ENCODE peak calls at places on chromosomes 3 and 15, in eight cellular contexts. O is heart left ventricle, U is transverse colon, Q is A549, L is IMR-90, H is Peyer's patch, R is body of pancreas, B is breast epithelium. X is an unnamed sample.

GRCh38 chr3:119207512-119207875 is 33.2 kb downstream of the B4GALT4 start:
- DNase-seq in U (no peak), H (no peak), R (no peak), B (no peak), L (no peak), Q (no peak), O (no peak), X (no peak)

GRCh38 chr3:47890037-47890831 is 87.3 kb downstream of the DHX30 start:
- DNase-seq in Q (no peak), L (no peak), H (no peak), O (no peak), R (no peak), U (no peak), B (no peak), X (no peak)

GRCh38 chr15:98843844-98844243 is 163.7 kb downstream of the PGPEP1L start:
- DNase-seq in B (no peak), H (no peak), O (no peak), U (no peak), R (no peak), Q (peak; percentile 69), L (no peak), X (no peak)

GRCh38 chr15:83275412-83275811 is 9.1 kb downstream of the BNC1 start:
- DNase-seq in R (no peak), O (no peak), Q (peak; percentile 20), U (no peak), B (no peak), H (no peak), L (no peak), X (no peak)

GRCh38 chr3:56424357-56424756 is 43.9 kb downstream of the ERC2 start:
- DNase-seq in U (no peak), H (no peak), L (no peak), B (no peak), O (no peak), Q (no peak), R (no peak), X (no peak)

GRCh38 chr3:193768069-193768391 is 175.0 kb downstream of the OPA1 start:
- DNase-seq in L (peak; percentile 62), Q (no peak), U (no peak), O (no peak), R (no peak), H (no peak), B (no peak), X (no peak)

GRCh38 chr3:42880601-42881451 is 5.1 kb upstream of the CYP8B1 start:
- DNase-seq in U (peak; percentile 88), H (peak; percentile 88), Q (peak; percentile 74), L (peak; percentile 61), O (peak; percentile 80), R (peak; percentile 83), B (peak; percentile 69), X (peak; percentile 87)

GRCh38 chr15:68638953-68639500 is 60.2 kb downstream of the CORO2B start:
- DNase-seq in B (no peak), Q (no peak), R (no peak), U (no peak), L (peak; percentile 57), O (no peak), H (peak; percentile 25), X (no peak)

GRCh38 chr3:58210761-58211477 is at the start of gene DNASE1L3:
- DNase-seq in H (no peak), Q (no peak), R (no peak), L (no peak), U (no peak), B (no peak), O (no peak), X (no peak)

GRCh38 chr3:10187295-10187876 is 22.7 kb downstream of the IRAK2 start:
- DNase-seq in L (no peak), Q (no peak), R (no peak), U (no peak), B (no peak), H (no peak), O (no peak), X (no peak)

GRCh38 chr3:10188798-10189556 is 24.3 kb downstream of the IRAK2 start:
- DNase-seq in U (no peak), B (no peak), R (no peak), Q (no peak), L (no peak), O (no peak), H (no peak), X (no peak)

GRCh38 chr3:10187944-10188343 is 23.2 kb downstream of the IRAK2 start:
- DNase-seq in L (no peak), H (no peak), Q (no peak), U (no peak), R (no peak), O (no peak), B (no peak), X (no peak)

GRCh38 chr3:10192953-10193691 is 28.4 kb downstream of the IRAK2 start:
- DNase-seq in Q (peak; percentile 82), H (no peak), R (no peak), L (peak; percentile 96), O (no peak), U (peak; percentile 62), B (no peak), X (peak; percentile 75)

DNA sequence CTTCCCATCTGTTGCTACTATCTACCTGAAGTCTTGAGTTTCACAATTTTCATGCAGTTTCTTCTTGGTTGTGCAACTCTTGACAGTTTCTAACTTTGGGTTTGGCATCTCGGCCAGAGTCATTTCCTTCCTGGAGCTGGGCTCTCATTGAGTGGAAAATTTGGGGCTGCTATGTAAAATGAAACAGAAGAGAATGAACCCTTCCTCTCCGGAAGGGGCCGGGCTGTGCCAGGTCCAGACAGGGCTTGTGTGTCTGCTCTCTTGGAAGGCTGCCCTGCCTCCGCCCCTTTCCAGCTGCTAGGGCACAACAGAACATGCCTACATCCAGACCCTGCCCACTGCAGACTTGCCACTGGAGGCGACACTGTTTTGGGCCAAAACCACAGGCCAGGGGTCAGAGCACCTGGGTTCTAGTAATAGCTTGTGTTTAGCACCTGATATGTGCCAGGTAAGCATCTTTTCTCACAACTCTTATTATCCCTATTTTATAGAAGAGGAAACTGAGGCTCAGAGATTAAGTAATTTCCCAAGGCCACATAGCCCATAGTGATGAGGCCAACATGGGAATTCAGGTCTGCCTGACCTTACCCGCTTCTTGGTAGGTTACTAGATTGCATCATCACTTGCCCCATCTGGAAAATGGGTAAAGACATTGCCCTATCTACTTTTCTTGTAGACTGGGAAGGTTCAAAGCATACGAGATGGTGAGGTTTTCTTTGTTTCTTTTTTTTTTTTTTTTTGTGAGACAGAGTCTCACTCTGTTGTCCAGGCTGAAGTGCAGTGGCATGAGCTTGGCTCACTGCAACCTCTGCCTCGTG is 25.0 kb downstream of the IRAK2 start:
- DNase-seq in U (peak; percentile 78), R (peak; percentile 63), Q (peak; percentile 44), B (peak; percentile 94), H (peak; percentile 63), L (peak; percentile 28), O (peak; percentile 86), X (peak; percentile 85)
- TF ChIP-seq POLR2A in U (no peak), R (no peak), Q (no peak), B (no peak), H (no peak), L (no peak), O (peak; percentile 23), X (no peak)

GRCh38 chr3:5198313-5198677 is 10.8 kb downstream of the EDEM1 start:
- DNase-seq in U (no peak), R (no peak), O (no peak), L (no peak), Q (no peak), B (no peak), H (no peak), X (no peak)
- H3K4me1 ChIP-seq in U (peaks cover 9% of the 10 kb centered on the region), R (peaks cover 42% of the 10 kb centered on the region), O (no peaks in the 10 kb centered on the region), L (peaks cover 24% of the 10 kb centered on the region), Q (peaks cover 44% of the 10 kb centered on the region), B (peaks cover 4% of the 10 kb centered on the region), H (peaks cover 19% of the 10 kb centered on the region), X (peaks cover 7% of the 10 kb centered on the region)

DNA sequence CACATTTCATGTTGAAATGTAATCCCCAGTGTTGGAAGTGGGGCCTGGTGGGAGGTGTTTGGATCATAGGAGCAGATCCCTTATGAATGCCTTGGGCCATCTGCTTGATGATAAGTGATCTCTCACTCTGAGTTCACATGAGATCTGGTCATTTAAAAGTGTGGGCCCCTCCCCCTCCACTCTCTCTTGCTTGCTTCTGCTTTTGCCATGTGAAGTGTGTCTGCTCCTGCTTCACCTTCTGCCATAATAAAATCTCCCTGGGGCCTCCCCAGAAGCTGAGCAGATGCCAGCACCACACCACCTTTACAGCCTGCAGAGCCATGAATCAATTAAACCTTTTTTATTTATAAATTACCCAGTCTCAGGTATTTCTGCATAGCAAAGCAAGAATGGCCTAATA is 14.2 kb upstream of the CD200R1L start:
- DNase-seq in U (no peak), B (no peak), Q (no peak), L (no peak), O (no peak), H (no peak), R (no peak), X (no peak)
- TF ChIP-seq POLR2A in U (no peak), B (no peak), Q (no peak), L (no peak), O (no peak), H (no peak), R (no peak), X (no peak)

GRCh38 chr3:149395107-149396089 is 17.9 kb upstream of the TM4SF1 start:
- DNase-seq in U (no peak), Q (peak; percentile 69), H (no peak), B (no peak), O (peak; percentile 61), R (peak; percentile 62), L (peak; percentile 67), X (no peak)

GRCh38 chr3:149397528-149397927 is 20.1 kb upstream of the TM4SF1 start:
- DNase-seq in H (no peak), R (no peak), Q (no peak), B (no peak), O (no peak), U (no peak), L (no peak), X (no peak)

GRCh38 chr3:149398296-149398695 is 20.8 kb upstream of the TM4SF1 start:
- DNase-seq in L (no peak), O (no peak), U (no peak), Q (no peak), B (no peak), H (no peak), R (no peak), X (no peak)

GRCh38 chr3:149393355-149394165 is 16.1 kb upstream of the TM4SF1 start:
- DNase-seq in U (peak; percentile 71), O (peak; percentile 75), R (peak; percentile 86), L (peak; percentile 83), Q (peak; percentile 89), B (peak; percentile 62), H (peak; percentile 71), X (peak; percentile 62)

DNA sequence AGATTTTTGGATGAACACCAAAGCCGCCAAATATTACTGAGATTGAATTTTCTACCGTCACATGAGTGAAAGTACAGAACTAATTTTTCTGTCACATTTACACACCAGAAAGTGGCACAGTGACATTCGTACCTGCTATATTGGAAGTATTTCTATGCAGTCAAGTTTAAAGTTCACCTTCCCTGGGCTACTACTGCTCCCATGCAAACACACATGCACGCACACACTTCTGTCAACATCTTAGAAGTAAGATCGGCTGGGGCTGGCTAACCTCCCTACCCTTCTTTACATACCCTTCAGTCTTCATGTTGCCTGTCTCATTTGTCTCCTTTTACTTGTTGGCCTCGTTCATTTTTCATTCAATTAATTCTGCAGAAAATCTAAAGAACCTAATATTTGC is 19.0 kb upstream of the TM4SF1 start:
- DNase-seq in O (no peak), L (no peak), H (no peak), B (no peak), U (no peak), Q (no peak), R (no peak), X (no peak)
- H3K4me1 ChIP-seq in O (peaks cover 4% of the 10 kb centered on the region), L (peaks cover 10% of the 10 kb centered on the region), H (peaks cover 7% of the 10 kb centered on the region), B (no peaks in the 10 kb centered on the region), U (peaks cover 10% of the 10 kb centered on the region), Q (peaks cover 70% of the 10 kb centered on the region), R (peaks cover 72% of the 10 kb centered on the region), X (no peaks in the 10 kb centered on the region)

GRCh38 chr3:186787642-186788481 is 4.5 kb downstream of the EIF4A2 start:
- DNase-seq in Q (no peak), H (no peak), R (no peak), U (no peak), O (no peak), B (no peak), L (no peak), X (no peak)
- TF ChIP-seq POLR2A in Q (no peak), H (no peak), R (no peak), U (no peak), O (no peak), B (no peak), L (peak; percentile 17), X (no peak)

X was measured in uterus.